ENCODE peak calls at places on chromosomes 1 and 21, in seven cellular contexts. One of them, this sample, is unnamed.

GRCh38 chr1:89022167-89022959 is at the start of gene GBP3:
- DNase-seq in IMR-90: peak; percentile 75
- DNase-seq in H1: no peak
- DNase-seq in trophoblast cell: no peak
- DNase-seq in mesenchymal stem cell: peak; percentile 86
- DNase-seq in H9: no peak
- DNase-seq in neuronal stem cell: no peak
- DNase-seq in this sample: no peak

GRCh38 chr1:207579436-207579799 is 65.5 kb upstream of the CR1L start:
- DNase-seq in mesenchymal stem cell: peak; percentile 70
- DNase-seq in H1: peak; percentile 36
- DNase-seq in H9: peak; percentile 85
- DNase-seq in IMR-90: peak; percentile 60
- DNase-seq in trophoblast cell: peak; percentile 52
- DNase-seq in neuronal stem cell: peak; percentile 57
- DNase-seq in this sample: peak; percentile 93

GRCh38 chr1:9284061-9284460 is 8.6 kb upstream of the SPSB1 start:
- DNase-seq in neuronal stem cell: no peak
- DNase-seq in trophoblast cell: no peak
- DNase-seq in IMR-90: no peak
- DNase-seq in H9: no peak
- DNase-seq in H1: no peak
- DNase-seq in mesenchymal stem cell: no peak
- DNase-seq in this sample: no peak

GRCh38 chr1:2471587-2472001 is 4.5 kb upstream of the PLCH2 start:
- DNase-seq in H9: no peak
- DNase-seq in IMR-90: no peak
- DNase-seq in neuronal stem cell: no peak
- DNase-seq in mesenchymal stem cell: no peak
- DNase-seq in trophoblast cell: no peak
- DNase-seq in H1: no peak
- DNase-seq in this sample: no peak

GRCh38 chr1:67336157-67336556 is 28.5 kb downstream of the IL12RB2 start:
- DNase-seq in H9: no peak
- DNase-seq in trophoblast cell: no peak
- DNase-seq in H1: no peak
- DNase-seq in mesenchymal stem cell: no peak
- DNase-seq in neuronal stem cell: no peak
- DNase-seq in IMR-90: no peak
- DNase-seq in this sample: no peak

GRCh38 chr21:45161039-45161945 is 86.9 kb downstream of the ADARB1 start:
- DNase-seq in neuronal stem cell: no peak
- DNase-seq in H1: no peak
- DNase-seq in IMR-90: no peak
- DNase-seq in trophoblast cell: no peak
- DNase-seq in mesenchymal stem cell: no peak
- DNase-seq in H9: peak; percentile 37
- DNase-seq in this sample: no peak

GRCh38 chr1:174408142-174408541 is 39.6 kb upstream of the GPR52 start:
- DNase-seq in IMR-90: peak; percentile 19
- DNase-seq in H9: no peak
- DNase-seq in mesenchymal stem cell: peak; percentile 12
- DNase-seq in neuronal stem cell: no peak
- DNase-seq in H1: no peak
- DNase-seq in trophoblast cell: no peak
- DNase-seq in this sample: no peak

GRCh38 chr1:204565617-204566582 is 49.7 kb downstream of the MDM4 start:
- DNase-seq in trophoblast cell: peak; percentile 90
- DNase-seq in mesenchymal stem cell: peak; percentile 80
- DNase-seq in H9: peak; percentile 80
- DNase-seq in IMR-90: peak; percentile 81
- DNase-seq in H1: peak; percentile 63
- DNase-seq in neuronal stem cell: peak; percentile 57
- DNase-seq in this sample: peak; percentile 99

GRCh38 chr1:159179906-159180305 is 8.5 kb downstream of the CADM3 start:
- DNase-seq in mesenchymal stem cell: no peak
- DNase-seq in trophoblast cell: no peak
- DNase-seq in H9: no peak
- DNase-seq in H1: no peak
- DNase-seq in IMR-90: no peak
- DNase-seq in neuronal stem cell: no peak
- DNase-seq in this sample: no peak

GRCh38 chr1:235708390-235708962 is 58.9 kb upstream of the GNG4 start:
- DNase-seq in neuronal stem cell: no peak
- DNase-seq in trophoblast cell: no peak
- DNase-seq in H1: no peak
- DNase-seq in H9: no peak
- DNase-seq in IMR-90: peak; percentile 66
- DNase-seq in mesenchymal stem cell: no peak
- DNase-seq in this sample: no peak

GRCh38 chr1:1770102-1770501 is 8.2 kb downstream of the NADK start:
- DNase-seq in IMR-90: no peak
- DNase-seq in mesenchymal stem cell: no peak
- DNase-seq in H1: no peak
- DNase-seq in neuronal stem cell: no peak
- DNase-seq in H9: no peak
- DNase-seq in trophoblast cell: no peak
- DNase-seq in this sample: no peak

GRCh38 chr1:228073870-228074545 is 8.5 kb upstream of the ARF1 start:
- DNase-seq in H9: peak; percentile 54
- DNase-seq in mesenchymal stem cell: no peak
- DNase-seq in trophoblast cell: no peak
- DNase-seq in neuronal stem cell: peak; percentile 56
- DNase-seq in IMR-90: no peak
- DNase-seq in H1: no peak
- DNase-seq in this sample: peak; percentile 64

GRCh38 chr1:79197421-79197820 is 190.9 kb upstream of the ADGRL4 start:
- DNase-seq in H9: no peak
- DNase-seq in neuronal stem cell: peak; percentile 12
- DNase-seq in mesenchymal stem cell: peak; percentile 45
- DNase-seq in H1: no peak
- DNase-seq in IMR-90: peak; percentile 38
- DNase-seq in trophoblast cell: peak; percentile 1
- DNase-seq in this sample: peak; percentile 51

GRCh38 chr1:150537732-150538684 is 11.2 kb upstream of the ADAMTSL4 start:
- DNase-seq in trophoblast cell: peak; percentile 80
- DNase-seq in H9: peak; percentile 82
- DNase-seq in neuronal stem cell: no peak
- DNase-seq in IMR-90: peak; percentile 87
- DNase-seq in mesenchymal stem cell: peak; percentile 70
- DNase-seq in H1: no peak
- DNase-seq in this sample: peak; percentile 95

GRCh38 chr1:203153989-203154821 is 21.4 kb downstream of the MYBPH start:
- DNase-seq in mesenchymal stem cell: peak; percentile 84
- DNase-seq in H1: no peak
- DNase-seq in IMR-90: peak; percentile 41
- DNase-seq in trophoblast cell: peak; percentile 99
- DNase-seq in H9: no peak
- DNase-seq in neuronal stem cell: no peak
- DNase-seq in this sample: peak; percentile 93

GRCh38 chr1:98704474-98704873 is 43.0 kb downstream of the SNX7 start:
- DNase-seq in mesenchymal stem cell: peak; percentile 9
- DNase-seq in neuronal stem cell: peak; percentile 36
- DNase-seq in H1: no peak
- DNase-seq in H9: peak; percentile 41
- DNase-seq in IMR-90: peak; percentile 6
- DNase-seq in trophoblast cell: no peak
- DNase-seq in this sample: peak; percentile 79

GRCh38 chr1:67612690-67613322 is 72.2 kb upstream of the GADD45A start:
- DNase-seq in H1: no peak
- DNase-seq in H9: no peak
- DNase-seq in neuronal stem cell: no peak
- DNase-seq in mesenchymal stem cell: no peak
- DNase-seq in IMR-90: no peak
- DNase-seq in trophoblast cell: no peak
- DNase-seq in this sample: no peak

GRCh38 chr21:23876925-23877558 is 1730.2 kb downstream of the MRPL39 start:
- DNase-seq in mesenchymal stem cell: no peak
- DNase-seq in H1: no peak
- DNase-seq in H9: no peak
- DNase-seq in neuronal stem cell: no peak
- DNase-seq in IMR-90: no peak
- DNase-seq in trophoblast cell: no peak
- DNase-seq in this sample: no peak

GRCh38 chr1:94299627-94300552 is 62.5 kb upstream of the ARHGAP29 start:
- DNase-seq in mesenchymal stem cell: peak; percentile 66
- DNase-seq in H9: peak; percentile 37
- DNase-seq in IMR-90: peak; percentile 49
- DNase-seq in H1: no peak
- DNase-seq in neuronal stem cell: peak; percentile 14
- DNase-seq in trophoblast cell: peak; percentile 51
- DNase-seq in this sample: peak; percentile 98

GRCh38 chr1:41539416-41539800 is 54.9 kb upstream of the EDN2 start:
- DNase-seq in H1: no peak
- DNase-seq in mesenchymal stem cell: no peak
- DNase-seq in neuronal stem cell: no peak
- DNase-seq in IMR-90: no peak
- DNase-seq in H9: no peak
- DNase-seq in trophoblast cell: no peak
- DNase-seq in this sample: no peak

GRCh38 chr1:8203056-8203455 is 114.9 kb upstream of the SLC45A1 start:
- DNase-seq in mesenchymal stem cell: no peak
- DNase-seq in neuronal stem cell: no peak
- DNase-seq in IMR-90: peak; percentile 31
- DNase-seq in H9: no peak
- DNase-seq in trophoblast cell: no peak
- DNase-seq in H1: no peak
- DNase-seq in this sample: no peak

DNA sequence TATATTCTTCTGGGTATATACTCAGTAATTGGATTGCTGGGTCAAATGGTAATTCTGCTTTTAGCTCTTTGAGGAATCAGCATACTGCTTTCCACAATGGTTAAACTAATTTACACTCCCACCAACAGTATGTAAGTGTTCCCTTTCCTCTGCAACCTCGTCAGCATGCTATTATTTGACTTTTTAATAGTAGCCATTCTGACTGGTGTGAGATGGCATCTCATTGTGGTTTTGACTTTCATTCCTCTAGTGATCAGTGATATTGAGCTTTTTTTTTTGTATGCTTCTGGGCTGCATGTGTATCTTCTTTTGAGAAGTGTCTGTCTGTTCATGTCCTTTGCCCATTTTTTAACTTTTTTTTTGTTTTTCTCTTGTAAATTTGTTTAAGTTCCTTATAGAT is 279.4 kb downstream of the PTGER3 start:
- DNase-seq in trophoblast cell: no peak
- DNase-seq in mesenchymal stem cell: no peak
- DNase-seq in IMR-90: no peak
- DNase-seq in H1: no peak
- DNase-seq in H9: no peak
- DNase-seq in neuronal stem cell: no peak
- DNase-seq in this sample: no peak
- H3K79me1 ChIP-seq in trophoblast cell: no peaks in the 10 kb centered on the region
- H3K79me1 ChIP-seq in mesenchymal stem cell: no peaks in the 10 kb centered on the region
- H3K79me1 ChIP-seq in IMR-90: no peaks in the 10 kb centered on the region
- H3K79me1 ChIP-seq in H1: no peaks in the 10 kb centered on the region
- H3K79me1 ChIP-seq in H9: no peaks in the 10 kb centered on the region
- H3K79me1 ChIP-seq in neuronal stem cell: no peaks in the 10 kb centered on the region
- H3K79me1 ChIP-seq in this sample: no peaks in the 10 kb centered on the region

DNA sequence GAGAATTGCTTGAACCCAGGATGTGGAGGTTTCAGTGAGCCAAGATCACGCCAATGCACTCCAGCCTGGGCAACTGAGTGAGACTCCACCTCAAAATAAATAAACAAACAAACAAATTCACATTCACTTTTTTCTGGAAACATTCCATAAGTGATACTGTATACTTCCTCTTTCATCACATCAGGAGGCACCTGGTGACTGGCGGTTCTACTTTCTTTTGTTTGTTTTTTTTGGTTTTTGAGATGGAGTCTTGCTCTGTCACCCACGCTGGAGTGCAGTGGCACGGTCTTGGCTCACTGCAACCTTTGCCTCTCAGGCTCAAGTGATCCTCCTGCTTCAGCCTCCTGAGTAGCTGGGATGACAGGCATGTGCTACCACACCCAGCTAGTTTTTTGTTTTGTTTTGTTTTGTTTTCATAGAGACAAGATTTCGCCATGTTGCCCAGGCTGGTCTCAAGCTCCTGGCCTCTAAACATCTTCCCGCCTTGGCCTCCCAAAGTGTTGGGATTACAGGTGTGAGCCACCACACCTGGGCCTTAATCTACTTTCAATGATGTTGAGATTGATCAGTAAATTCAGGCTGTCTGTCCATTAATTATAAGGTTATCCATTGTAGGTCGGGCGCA is 10.7 kb downstream of the HAPLN2 start:
- DNase-seq in IMR-90: no peak
- DNase-seq in trophoblast cell: peak; percentile 42
- DNase-seq in mesenchymal stem cell: no peak
- DNase-seq in neuronal stem cell: no peak
- DNase-seq in H9: no peak
- DNase-seq in H1: no peak
- DNase-seq in this sample: no peak
- H2BK5ac ChIP-seq in IMR-90: no peak overlapping the region
- H2BK5ac ChIP-seq in trophoblast cell: no peak overlapping the region
- H2BK5ac ChIP-seq in mesenchymal stem cell: no peak overlapping the region
- H2BK5ac ChIP-seq in neuronal stem cell: no peak overlapping the region
- H2BK5ac ChIP-seq in H9: no peak overlapping the region
- H2BK5ac ChIP-seq in H1: no peak overlapping the region
- H2BK5ac ChIP-seq in this sample: no peak overlapping the region

DNA sequence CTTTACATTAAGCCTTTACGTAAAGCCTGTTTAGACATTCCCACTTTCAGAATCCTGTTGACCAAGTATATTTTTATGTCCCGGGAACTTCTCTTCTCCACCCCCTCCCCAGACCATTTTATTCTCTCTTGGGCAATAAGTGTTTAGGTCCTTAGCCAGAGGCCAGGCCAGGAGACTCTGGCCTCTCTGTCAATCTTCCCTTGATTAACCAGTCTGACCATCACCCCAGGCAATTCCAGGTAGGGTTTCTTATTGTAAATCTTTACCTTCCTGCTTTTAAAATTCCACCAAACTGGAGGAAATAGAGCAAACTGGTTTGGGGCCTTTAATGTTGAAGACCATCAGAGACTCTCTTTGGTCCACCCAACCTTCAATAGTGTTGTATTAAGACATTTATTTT is 12.2 kb upstream of the IFI6 start:
- DNase-seq in neuronal stem cell: no peak
- DNase-seq in IMR-90: no peak
- DNase-seq in H1: no peak
- DNase-seq in H9: no peak
- DNase-seq in mesenchymal stem cell: no peak
- DNase-seq in trophoblast cell: peak; percentile 63
- DNase-seq in this sample: no peak
- H2AK5ac ChIP-seq in neuronal stem cell: no peak overlapping the region
- H2AK5ac ChIP-seq in IMR-90: no peak overlapping the region
- H2AK5ac ChIP-seq in H1: no peak overlapping the region
- H2AK5ac ChIP-seq in H9: no peak overlapping the region
- H2AK5ac ChIP-seq in mesenchymal stem cell: no peak overlapping the region
- H2AK5ac ChIP-seq in trophoblast cell: no peak overlapping the region
- H2AK5ac ChIP-seq in this sample: no peak overlapping the region

DNA sequence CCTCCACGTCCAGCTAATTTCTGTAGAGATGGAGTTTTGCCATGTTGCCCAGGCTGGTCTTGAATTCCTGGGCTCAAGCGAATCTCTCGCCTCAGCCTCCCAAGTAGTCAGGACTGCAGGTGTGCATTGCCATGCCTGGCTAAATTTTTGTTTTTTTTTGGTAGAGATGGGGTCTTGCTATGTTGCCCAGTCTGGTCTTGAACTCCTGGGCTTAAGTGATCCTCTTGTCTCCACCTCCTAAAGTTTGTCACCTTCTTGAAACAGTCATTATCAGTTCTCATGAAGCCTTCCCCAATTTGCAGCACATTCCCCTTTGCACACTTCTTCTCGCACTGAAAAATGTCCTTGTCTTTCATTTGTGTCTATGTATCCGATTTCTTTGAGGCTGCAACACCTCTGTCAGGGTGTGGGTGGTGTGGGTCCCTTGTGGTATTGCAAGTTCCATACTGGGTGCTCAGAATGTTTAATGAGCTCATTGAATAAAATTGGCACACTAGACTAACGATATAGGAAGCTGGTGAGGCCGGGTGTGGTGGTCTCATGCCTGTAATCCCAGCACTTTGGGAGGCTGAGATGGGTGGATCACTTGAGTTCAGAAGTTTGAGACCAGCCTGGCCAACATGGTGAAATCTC is 2.9 kb upstream of the CORT start:
- DNase-seq in neuronal stem cell: no peak
- DNase-seq in trophoblast cell: no peak
- DNase-seq in H9: no peak
- DNase-seq in H1: no peak
- DNase-seq in IMR-90: no peak
- DNase-seq in mesenchymal stem cell: no peak
- DNase-seq in this sample: no peak
- H3K79me1 ChIP-seq in neuronal stem cell: peaks cover 3% of the 10 kb centered on the region
- H3K79me1 ChIP-seq in trophoblast cell: no peaks in the 10 kb centered on the region
- H3K79me1 ChIP-seq in H9: no peaks in the 10 kb centered on the region
- H3K79me1 ChIP-seq in H1: no peaks in the 10 kb centered on the region
- H3K79me1 ChIP-seq in IMR-90: no peaks in the 10 kb centered on the region
- H3K79me1 ChIP-seq in mesenchymal stem cell: no peaks in the 10 kb centered on the region
- H3K79me1 ChIP-seq in this sample: no peaks in the 10 kb centered on the region